ENCODE peak calls at places on chromosome 2, in four cellular contexts. N is H1, X is GM12878, R is HEK293T. K is an unnamed sample.

GRCh38 chr2:223692227-223692947 is 90.2 kb upstream of the SCG2 start:
- DNase-seq in N (peak), X (no peak), R (peak), K (peak)

GRCh38 chr2:95530734-95531133 is 46.2 kb upstream of the TRIM43B start:
- DNase-seq in R (no peak), N (no peak), X (peak), K (no peak)

GRCh38 chr2:95062716-95063400 is 37.4 kb downstream of the MAL start:
- DNase-seq in N (no peak), X (peak), R (no peak), K (peak)

GRCh38 chr2:14831458-14831857 is 198.9 kb downstream of the LRATD1 start:
- DNase-seq in N (no peak), R (no peak), X (no peak), K (no peak)

GRCh38 chr2:171407030-171407707 is 26.6 kb downstream of the METTL8 start:
- DNase-seq in N (no peak), X (peak), R (no peak), K (no peak)

GRCh38 chr2:205883026-205883425 is 200.7 kb downstream of the NRP2 start:
- DNase-seq in N (no peak), R (no peak), X (no peak), K (peak)

GRCh38 chr2:237178396-237178795 is 92.7 kb downstream of the COPS8 start:
- DNase-seq in N (no peak), X (no peak), R (no peak), K (no peak)

GRCh38 chr2:98806266-98806697 is 75.3 kb upstream of the MGAT4A start:
- DNase-seq in R (peak), N (no peak), X (no peak), K (no peak)

GRCh38 chr2:142629193-142629592 is 248.3 kb upstream of the KYNU start:
- DNase-seq in N (no peak), X (no peak), R (no peak), K (no peak)

GRCh38 chr2:65789923-65790675 is 357.7 kb upstream of the SPRED2 start:
- DNase-seq in N (no peak), R (no peak), X (no peak), K (no peak)

GRCh38 chr2:2847131-2847740 is 516.2 kb upstream of the MYT1L start:
- DNase-seq in X (no peak), R (no peak), N (no peak), K (no peak)

GRCh38 chr2:69988086-69988635 is 26.7 kb upstream of the ASPRV1 start:
- DNase-seq in N (no peak), R (no peak), X (no peak), K (no peak)

GRCh38 chr2:167945660-167946366 is 301.6 kb downstream of the STK39 start:
- DNase-seq in X (no peak), R (no peak), N (no peak), K (no peak)

GRCh38 chr2:191597186-191597751 is 80.7 kb upstream of the NABP1 start:
- DNase-seq in X (no peak), N (no peak), R (no peak), K (no peak)

GRCh38 chr2:26849056-26850001 is 1.4 kb downstream of the DPYSL5 start:
- DNase-seq in N (no peak), R (peak), X (no peak), K (no peak)

GRCh38 chr2:150485871-150486538 is 1.5 kb downstream of the RND3 start:
- DNase-seq in N (no peak), X (no peak), R (peak), K (no peak)

GRCh38 chr2:150486539-150487484 is 655 bp downstream of the RND3 start:
- DNase-seq in R (peak), X (no peak), N (no peak), K (no peak)

GRCh38 chr2:150490466-150490865 is 3.0 kb upstream of the RND3 start:
- DNase-seq in N (no peak), X (no peak), R (no peak), K (no peak)

GRCh38 chr2:150485114-150485870 is 2.2 kb downstream of the RND3 start:
- DNase-seq in R (peak), N (peak), X (no peak), K (no peak)

GRCh38 chr2:150487537-150488429 is at the start of gene RND3:
- DNase-seq in N (peak), R (peak), X (no peak), K (peak)
- TF ChIP-seq SUZ12 in N (no peak), R (no peak), X (no peak), K (no peak)

DNA sequence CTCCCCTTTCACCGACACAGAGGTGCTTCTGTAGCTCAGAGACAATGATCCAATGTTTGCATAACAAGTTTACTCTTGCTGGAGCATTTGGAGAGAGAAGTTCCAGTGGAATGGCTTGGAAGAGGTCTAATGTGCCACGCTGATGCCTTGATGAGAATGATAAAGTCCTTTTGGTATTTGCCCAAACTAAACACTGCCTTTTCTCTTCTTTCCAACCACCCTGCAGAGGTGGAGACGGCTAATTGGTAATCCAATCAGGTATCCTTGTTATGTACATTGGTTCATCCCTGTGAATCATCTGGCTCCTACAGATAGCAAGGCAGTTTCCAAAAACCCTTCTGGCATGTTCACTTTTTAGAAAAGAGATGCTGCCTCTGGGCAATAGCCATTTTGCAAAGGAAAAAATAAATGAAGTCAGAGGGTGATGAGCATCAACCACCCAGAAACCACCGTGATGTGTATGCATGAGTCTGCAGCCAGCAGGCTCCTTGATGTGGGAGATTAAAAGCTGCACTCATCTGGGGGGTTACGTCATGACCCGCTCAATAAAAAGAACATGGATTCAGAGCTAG is 40.6 kb downstream of the KIAA2012 start:
- DNase-seq in R (no peak), X (no peak), N (no peak), K (peak)
- TF ChIP-seq SUZ12 in R (no peak), X (no peak), N (no peak), K (no peak)

GRCh38 chr2:231387904-231388724 is 7.4 kb upstream of the B3GNT7 start:
- DNase-seq in X (no peak), R (no peak), N (no peak), K (no peak)
- TF ChIP-seq SUZ12 in X (no peak), R (no peak), N (no peak), K (no peak)

DNA sequence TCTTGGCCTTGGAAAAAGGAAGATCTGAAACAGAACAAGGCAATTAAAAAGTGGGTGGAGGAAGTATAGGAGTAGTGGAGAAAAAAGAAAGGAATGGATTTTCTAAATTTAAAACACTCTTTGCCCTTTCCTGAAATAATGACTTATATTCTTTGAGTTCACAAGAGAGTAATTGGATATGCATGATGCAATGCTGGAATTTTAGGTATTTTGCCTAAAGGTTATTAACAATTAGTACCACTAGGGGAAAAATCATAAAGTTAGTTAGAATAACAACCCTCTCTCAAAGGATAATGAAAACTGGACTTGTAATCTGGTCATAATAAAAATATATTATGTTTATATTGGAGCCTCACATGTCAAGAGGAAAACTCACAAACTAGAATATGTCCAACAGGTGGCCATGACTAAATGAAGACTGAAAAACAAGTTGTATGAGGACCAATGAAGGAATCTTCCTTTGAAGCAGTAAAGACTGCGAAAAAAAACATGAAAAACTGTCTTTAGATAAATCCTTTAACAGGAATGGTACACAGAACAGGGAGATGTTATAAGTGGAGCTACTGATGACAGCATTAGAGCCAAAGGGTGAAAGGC is 281.8 kb downstream of the NCKAP5 start:
- DNase-seq in N (no peak), X (no peak), R (no peak), K (no peak)
- TF ChIP-seq SUZ12 in N (no peak), X (no peak), R (no peak), K (no peak)

DNA sequence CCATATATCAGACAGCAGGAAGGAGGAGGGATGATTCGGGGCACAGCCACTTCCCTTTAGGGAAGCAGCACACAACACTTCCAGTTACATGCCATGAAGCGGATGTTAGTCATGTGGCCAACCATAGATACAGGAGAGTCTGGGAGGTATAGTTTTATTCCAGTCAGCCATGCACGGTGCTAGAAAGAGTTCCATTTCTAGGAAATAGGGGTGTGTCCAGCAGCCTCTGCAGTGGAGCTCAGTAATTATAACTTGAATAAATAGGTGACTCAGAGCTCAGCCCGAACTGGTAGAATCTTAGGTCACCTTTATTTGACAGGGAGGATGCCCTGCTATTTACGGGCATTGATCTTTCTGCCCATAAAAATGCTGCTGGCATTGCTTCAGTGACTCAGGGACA is 159.0 kb downstream of the TWIST2 start:
- DNase-seq in X (no peak), R (no peak), N (no peak), K (no peak)
- TF ChIP-seq SUZ12 in X (no peak), R (no peak), N (no peak), K (no peak)

DNA sequence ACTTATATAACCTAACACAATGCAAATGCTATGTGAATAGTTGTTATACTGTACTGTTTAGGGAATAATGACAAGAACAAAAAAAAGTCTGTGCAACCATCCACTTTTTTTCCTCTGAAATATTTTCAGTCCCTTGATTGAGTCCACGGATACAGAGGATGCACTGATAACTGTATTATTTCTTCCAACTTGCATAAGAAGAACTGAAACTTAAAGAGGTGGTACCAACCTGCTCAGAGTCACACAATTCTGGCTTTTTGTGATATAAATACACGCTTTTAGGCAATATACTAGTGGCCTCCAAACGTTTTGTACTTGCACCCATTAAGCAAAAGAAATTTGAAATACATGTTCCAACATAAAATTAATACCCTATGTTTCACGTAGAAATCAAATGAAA is 1.3 kb downstream of the SMC6 start:
- DNase-seq in R (no peak), N (no peak), X (no peak), K (no peak)
- TF ChIP-seq SUZ12 in R (no peak), N (no peak), X (no peak), K (no peak)

GRCh38 chr2:24909555-24910177 is 10.4 kb downstream of the ADCY3 start:
- DNase-seq in X (no peak), R (no peak), N (no peak), K (no peak)

GRCh38 chr2:24910245-24910644 is 9.8 kb downstream of the ADCY3 start:
- DNase-seq in N (no peak), X (no peak), R (no peak), K (no peak)

GRCh38 chr2:24906466-24906865 is 13.6 kb downstream of the ADCY3 start:
- DNase-seq in X (no peak), R (no peak), N (no peak), K (no peak)

GRCh38 chr2:24907106-24907505 is 12.9 kb downstream of the ADCY3 start:
- DNase-seq in X (no peak), N (no peak), R (no peak), K (no peak)

DNA sequence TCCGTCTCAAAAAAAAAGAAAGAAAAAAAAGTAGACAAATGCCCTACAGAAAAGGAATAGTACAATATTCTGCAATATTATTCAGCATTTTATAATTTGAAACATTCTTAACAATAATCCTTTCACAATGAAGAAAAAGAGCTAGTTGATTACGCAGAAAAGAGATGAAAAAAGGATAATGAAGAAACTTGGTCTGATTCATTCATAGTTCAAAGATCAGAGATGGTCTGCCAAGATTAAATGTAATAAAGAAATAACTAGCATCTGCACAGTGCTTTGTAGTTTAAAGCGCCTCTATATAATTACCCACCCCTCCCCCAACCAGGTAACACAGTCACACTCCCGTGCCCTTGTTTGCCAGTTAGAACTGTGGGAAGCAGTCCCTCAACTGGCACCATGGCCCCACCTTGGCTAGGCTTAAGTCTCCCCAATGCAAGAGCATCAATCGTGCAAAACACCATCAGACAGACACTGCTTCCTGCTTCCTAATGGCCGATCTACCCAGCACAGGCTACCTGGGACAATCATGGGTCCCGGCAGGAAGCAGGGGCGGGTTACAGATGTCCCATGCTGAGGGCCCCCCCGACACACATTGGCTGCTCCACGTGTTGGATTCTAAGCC is 11.6 kb downstream of the ADCY3 start:
- DNase-seq in N (no peak), X (no peak), R (no peak), K (no peak)
- TF ChIP-seq SUZ12 in N (no peak), X (no peak), R (no peak), K (no peak)

DNA sequence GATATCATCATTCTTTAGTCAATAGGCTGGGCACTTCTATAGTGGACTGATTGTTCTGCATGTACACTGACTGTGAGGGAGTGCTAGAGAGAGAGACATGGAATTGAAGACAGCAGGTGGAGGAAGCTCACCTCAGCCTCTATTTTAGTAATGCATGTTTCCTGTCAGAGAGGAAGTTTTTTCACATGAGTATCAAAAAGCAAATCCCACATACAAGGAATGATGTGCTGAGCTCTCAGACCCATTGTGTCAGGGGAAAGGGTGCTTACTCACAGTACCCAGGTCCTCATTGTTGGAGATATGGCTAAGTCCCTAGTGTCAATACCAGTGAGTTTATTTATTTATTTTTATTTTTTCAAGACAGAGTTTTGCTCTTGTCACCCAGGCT is 9.9 kb upstream of the CDK15 start:
- DNase-seq in X (no peak), N (no peak), R (no peak), K (no peak)
- TF ChIP-seq SUZ12 in X (no peak), N (no peak), R (no peak), K (no peak)

K was measured in NT2/D1.